ENCODE peak calls at places on chromosomes 7 and 10, in six cellular contexts. X, B, S, T, G and E are unnamed samples.

GRCh38 chr10:126618466-126618865 is 52.0 kb downstream of the C10orf90 start:
- DNase-seq in B (no peak), S (no peak), G (no peak), T (peak; percentile 1), X (peak; percentile 40), E (no peak)

GRCh38 chr10:28676968-28677888 is at the start of gene BAMBI:
- DNase-seq in X (peak; percentile 91), T (peak; percentile 93), G (peak; percentile 90), B (peak; percentile 69), S (peak; percentile 62), E (peak; percentile 85)

GRCh38 chr7:67525588-67525987 is 529.0 kb downstream of the TYW1 start:
- DNase-seq in G (peak; percentile 98), X (no peak), S (no peak), B (no peak), T (no peak), E (no peak)

GRCh38 chr7:141053626-141054025 is 20.2 kb upstream of the TMEM178B start:
- DNase-seq in X (no peak), B (peak; percentile 13), G (no peak), T (no peak), S (no peak), E (peak; percentile 42)

GRCh38 chr7:148121426-148121825 is 469.1 kb upstream of the C7orf33 start:
- DNase-seq in T (no peak), B (no peak), S (no peak), X (no peak), G (no peak), E (no peak)

GRCh38 chr10:89829887-89830269 is 128.5 kb downstream of the KIF20B start:
- DNase-seq in S (no peak), B (no peak), T (no peak), X (no peak), G (no peak), E (no peak)

GRCh38 chr10:119677126-119677525 is 25.9 kb downstream of the BAG3 start:
- DNase-seq in G (no peak), X (no peak), B (no peak), S (no peak), T (no peak), E (no peak)

GRCh38 chr7:47283497-47284131 is 298.3 kb downstream of the TNS3 start:
- DNase-seq in B (no peak), T (no peak), S (peak; percentile 93), G (no peak), X (no peak), E (no peak)

GRCh38 chr10:97863808-97864207 is 14.2 kb downstream of the GOLGA7B start:
- DNase-seq in G (no peak), X (no peak), S (no peak), B (no peak), T (no peak), E (no peak)

GRCh38 chr10:72260215-72260587 is 13.5 kb upstream of the DDIT4 start:
- DNase-seq in B (no peak), G (no peak), T (peak; percentile 27), S (no peak), X (no peak), E (no peak)

GRCh38 chr10:30527623-30528426 is 93.8 kb downstream of the MAP3K8 start:
- DNase-seq in S (no peak), B (no peak), T (no peak), X (no peak), G (peak; percentile 1), E (no peak)

GRCh38 chr7:90977056-90977455 is 287.2 kb upstream of the FZD1 start:
- DNase-seq in X (no peak), B (no peak), T (no peak), G (no peak), S (no peak), E (no peak)

GRCh38 chr7:51219261-51219988 is 97.2 kb downstream of the COBL start:
- DNase-seq in B (no peak), X (no peak), T (no peak), G (no peak), S (no peak), E (no peak)

GRCh38 chr10:69787681-69788080 is 14.0 kb upstream of the COL13A1 start:
- DNase-seq in X (no peak), T (no peak), G (no peak), S (no peak), B (no peak), E (no peak)

GRCh38 chr7:17233643-17234397 is 64.6 kb upstream of the AHR start:
- DNase-seq in B (no peak), X (peak; percentile 44), S (no peak), G (no peak), T (peak; percentile 14), E (peak; percentile 35)

GRCh38 chr7:108326938-108327337 is 129.3 kb downstream of the NRCAM start:
- DNase-seq in B (no peak), T (no peak), X (no peak), G (no peak), S (no peak), E (no peak)

GRCh38 chr10:67401711-67402110 is 294.3 kb downstream of the CTNNA3 start:
- DNase-seq in X (no peak), S (no peak), T (no peak), B (no peak), G (no peak), E (no peak)

GRCh38 chr10:102676916-102677315 is 32.6 kb downstream of the TRIM8 start:
- DNase-seq in X (no peak), T (no peak), B (no peak), G (no peak), S (no peak), E (no peak)

GRCh38 chr7:87330316-87330715 is 15.1 kb upstream of the CROT start:
- DNase-seq in S (no peak), B (no peak), T (no peak), X (no peak), G (peak; percentile 13), E (no peak)

GRCh38 chr7:141045842-141046630 is 27.8 kb upstream of the TMEM178B start:
- DNase-seq in B (no peak), X (peak; percentile 31), G (no peak), T (peak; percentile 60), S (peak; percentile 85), E (no peak)

GRCh38 chr7:69564454-69565417 is 33.5 kb upstream of the AUTS2 start:
- DNase-seq in X (peak; percentile 43), S (peak; percentile 4), T (peak; percentile 22), B (no peak), G (peak; percentile 89), E (no peak)

GRCh38 chr10:111481271-111482073 is 404.6 kb downstream of the ADRA2A start:
- DNase-seq in B (no peak), S (no peak), T (no peak), G (no peak), X (no peak), E (no peak)

GRCh38 chr10:99593312-99593711 is 26.9 kb downstream of the SLC25A28 start:
- DNase-seq in B (no peak), X (no peak), S (no peak), T (no peak), G (no peak), E (no peak)

GRCh38 chr7:20513341-20513740 is 102.1 kb upstream of the ABCB5 start:
- DNase-seq in X (peak; percentile 40), B (no peak), S (no peak), T (no peak), G (no peak), E (no peak)

GRCh38 chr7:101666293-101666692 is 37.2 kb upstream of the MYL10 start:
- DNase-seq in B (no peak), X (no peak), G (no peak), T (no peak), S (no peak), E (no peak)

GRCh38 chr7:35701287-35701686 is 6.4 kb upstream of the HERPUD2 start:
- DNase-seq in G (no peak), T (no peak), B (no peak), X (no peak), S (no peak), E (no peak)

GRCh38 chr10:49634053-49634660 is 20.3 kb downstream of the CHAT start:
- DNase-seq in B (no peak), X (no peak), T (no peak), G (no peak), S (no peak), E (peak; percentile 18)

GRCh38 chr10:127774771-127775559 is 38.0 kb downstream of the FOXI2 start:
- DNase-seq in X (no peak), B (no peak), G (no peak), S (no peak), T (no peak), E (no peak)

GRCh38 chr7:142797799-142798377 is 27.1 kb downstream of the PRSS2 start:
- DNase-seq in X (no peak), S (no peak), T (no peak), G (no peak), B (peak; percentile 20), E (no peak)

GRCh38 chr10:50402466-50402865 is 151.2 kb upstream of the ASAH2 start:
- DNase-seq in G (no peak), S (no peak), B (no peak), X (no peak), T (no peak), E (no peak)